ENCODE peak calls at places on chromosomes 11 and 22, in four cellular contexts. One of them, this sample, is unnamed.

GRCh38 chr11:10728154-10728553 is 22.9 kb upstream of the CTR9 start:
- DNase-seq in body of pancreas: no peak
- DNase-seq in adrenal gland: no peak
- DNase-seq in IMR-90: no peak
- DNase-seq in this sample: no peak

GRCh38 chr11:40139507-40139906 is 1319.9 kb downstream of the LRRC4C start:
- DNase-seq in IMR-90: no peak
- DNase-seq in adrenal gland: no peak
- DNase-seq in body of pancreas: no peak
- DNase-seq in this sample: no peak

GRCh38 chr11:47000033-47000432 is 63.5 kb downstream of the CSTPP1 start:
- DNase-seq in adrenal gland: no peak
- DNase-seq in IMR-90: no peak
- DNase-seq in body of pancreas: no peak
- DNase-seq in this sample: no peak

GRCh38 chr11:14320020-14320419 is 39.0 kb downstream of the RRAS2 start:
- DNase-seq in IMR-90: peak; percentile 59
- DNase-seq in body of pancreas: no peak
- DNase-seq in adrenal gland: no peak
- DNase-seq in this sample: no peak

GRCh38 chr11:133122260-133122659 is 410.0 kb downstream of the OPCML start:
- DNase-seq in body of pancreas: no peak
- DNase-seq in IMR-90: no peak
- DNase-seq in adrenal gland: no peak
- DNase-seq in this sample: no peak

GRCh38 chr11:122491486-122491885 is 164.0 kb upstream of the UBASH3B start:
- DNase-seq in body of pancreas: no peak
- DNase-seq in adrenal gland: no peak
- DNase-seq in IMR-90: peak; percentile 75
- DNase-seq in this sample: no peak

GRCh38 chr11:128963744-128964340 is 21.2 kb upstream of the TP53AIP1 start:
- DNase-seq in IMR-90: peak; percentile 20
- DNase-seq in adrenal gland: no peak
- DNase-seq in body of pancreas: no peak
- DNase-seq in this sample: no peak

GRCh38 chr11:77179048-77179447 is 51.0 kb downstream of the MYO7A start:
- DNase-seq in IMR-90: no peak
- DNase-seq in adrenal gland: peak; percentile 78
- DNase-seq in body of pancreas: no peak
- DNase-seq in this sample: no peak

GRCh38 chr11:119057000-119057769 is at the start of gene HYOU1:
- DNase-seq in body of pancreas: peak; percentile 100
- DNase-seq in adrenal gland: peak; percentile 99
- DNase-seq in IMR-90: peak; percentile 93
- DNase-seq in this sample: peak; percentile 95
- TF ChIP-seq POLR2A in body of pancreas: peak; percentile 93
- TF ChIP-seq POLR2A in adrenal gland: peak; percentile 77
- TF ChIP-seq POLR2A in IMR-90: peak; percentile 92
- TF ChIP-seq POLR2A in this sample: peak; percentile 67

DNA sequence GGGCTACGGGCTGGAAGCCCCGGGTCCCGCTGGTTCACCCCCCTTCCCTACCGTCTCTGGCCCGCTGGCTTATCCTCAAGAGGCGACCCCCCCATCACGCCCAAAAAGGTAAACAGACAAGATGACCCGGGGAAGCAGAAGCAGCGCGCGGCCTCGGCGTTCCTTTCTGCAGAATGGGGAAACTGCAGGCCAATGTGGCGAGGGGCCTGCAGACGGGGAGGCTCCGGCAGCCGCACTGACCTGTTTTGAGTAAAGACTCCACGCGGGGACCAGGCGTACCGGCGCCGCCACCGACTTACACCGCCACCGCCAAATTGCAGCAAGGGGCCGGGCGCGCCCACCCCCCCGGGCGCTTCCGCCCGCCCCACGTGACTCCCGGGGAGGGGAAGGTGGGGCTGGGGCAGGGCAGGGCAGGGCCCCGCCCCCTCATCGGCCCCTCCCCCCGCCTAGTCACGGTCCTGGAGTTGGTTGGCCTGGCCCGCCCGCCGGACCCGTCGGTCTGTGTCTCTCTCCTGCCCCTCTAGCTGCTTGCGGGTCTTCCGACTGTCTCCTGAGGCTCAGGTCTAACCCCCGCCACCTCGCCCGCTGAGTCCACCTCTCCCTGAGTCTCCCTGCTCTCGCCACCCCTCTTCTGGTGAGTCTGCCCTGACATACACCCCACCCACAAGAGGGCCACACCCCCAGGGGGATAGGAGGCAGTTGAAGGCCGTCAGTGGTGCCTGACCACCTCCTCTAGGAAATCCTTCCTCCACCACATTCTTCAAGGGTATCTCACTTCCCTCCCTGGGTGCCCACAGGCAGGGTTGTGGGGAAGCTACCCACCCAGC is at the start of gene ARAP1:
- DNase-seq in IMR-90: peak; percentile 59
- DNase-seq in body of pancreas: peak; percentile 75
- DNase-seq in adrenal gland: peak; percentile 84
- DNase-seq in this sample: peak; percentile 97
- TF ChIP-seq POLR2A in IMR-90: peak; percentile 74
- TF ChIP-seq POLR2A in body of pancreas: peak; percentile 34
- TF ChIP-seq POLR2A in adrenal gland: no peak
- TF ChIP-seq POLR2A in this sample: peak; percentile 32

GRCh38 chr11:113554531-113554930 is 79.3 kb upstream of the DRD2 start:
- DNase-seq in adrenal gland: no peak
- DNase-seq in body of pancreas: no peak
- DNase-seq in IMR-90: no peak
- DNase-seq in this sample: no peak
- TF ChIP-seq POLR2A in adrenal gland: no peak
- TF ChIP-seq POLR2A in body of pancreas: no peak
- TF ChIP-seq POLR2A in IMR-90: no peak
- TF ChIP-seq POLR2A in this sample: no peak

GRCh38 chr11:111356660-111357048 is 22.4 kb downstream of the POU2AF1 start:
- DNase-seq in body of pancreas: no peak
- DNase-seq in adrenal gland: no peak
- DNase-seq in IMR-90: no peak
- DNase-seq in this sample: no peak

GRCh38 chr11:111359223-111360149 is 19.6 kb downstream of the POU2AF1 start:
- DNase-seq in body of pancreas: no peak
- DNase-seq in IMR-90: no peak
- DNase-seq in adrenal gland: no peak
- DNase-seq in this sample: no peak

GRCh38 chr11:111358038-111359001 is 20.8 kb downstream of the POU2AF1 start:
- DNase-seq in adrenal gland: no peak
- DNase-seq in IMR-90: no peak
- DNase-seq in body of pancreas: no peak
- DNase-seq in this sample: no peak

GRCh38 chr11:111355956-111356659 is 23.0 kb downstream of the POU2AF1 start:
- DNase-seq in body of pancreas: no peak
- DNase-seq in adrenal gland: no peak
- DNase-seq in IMR-90: no peak
- DNase-seq in this sample: no peak

DNA sequence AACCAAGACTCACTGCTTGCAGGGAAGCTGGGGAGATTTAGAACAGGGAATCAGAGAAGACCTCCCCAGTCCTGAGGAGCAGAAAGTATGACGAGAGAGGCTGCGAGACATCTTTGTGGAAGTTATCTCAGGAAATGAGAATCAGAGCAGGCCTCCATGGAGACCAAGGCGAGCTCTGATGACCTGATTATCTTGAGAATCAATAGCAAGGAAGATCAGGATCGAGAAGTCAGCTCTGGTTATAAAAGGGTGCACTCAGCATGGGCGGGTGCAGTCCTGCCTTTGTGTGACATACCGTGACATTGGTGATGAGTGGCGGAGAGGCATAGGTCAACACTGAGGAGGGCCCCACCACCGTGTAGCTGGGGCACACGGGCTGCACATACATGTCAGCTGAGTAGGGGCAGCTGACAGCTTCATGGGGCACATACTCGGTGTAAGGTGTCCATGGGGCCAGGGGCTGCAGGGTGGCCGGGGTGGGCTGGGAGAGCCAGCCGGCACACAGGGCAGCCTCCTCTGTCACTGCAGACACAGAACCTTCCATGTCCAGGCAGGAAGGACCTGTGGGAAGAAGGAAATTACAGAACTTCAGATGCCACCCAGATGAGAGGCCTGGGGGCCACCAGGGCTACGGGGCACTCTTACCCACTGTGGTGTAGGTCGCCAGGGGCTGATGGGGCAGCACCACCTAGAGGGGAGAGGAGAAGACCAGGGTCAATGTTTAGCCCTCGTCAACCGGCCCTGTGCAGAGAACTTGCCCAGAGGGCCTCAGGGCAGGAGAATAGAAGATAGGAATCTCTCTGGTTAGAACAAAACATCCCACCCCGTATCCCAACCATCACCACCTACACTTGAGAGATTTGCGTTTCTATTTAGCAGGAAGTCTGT is 21.7 kb downstream of the POU2AF1 start:
- DNase-seq in body of pancreas: no peak
- DNase-seq in IMR-90: no peak
- DNase-seq in adrenal gland: no peak
- DNase-seq in this sample: no peak
- TF ChIP-seq POLR2A in body of pancreas: no peak
- TF ChIP-seq POLR2A in IMR-90: no peak
- TF ChIP-seq POLR2A in adrenal gland: no peak
- TF ChIP-seq POLR2A in this sample: no peak

GRCh38 chr22:41448189-41448808 is 1.7 kb upstream of the TOB2 start:
- DNase-seq in IMR-90: peak; percentile 99
- DNase-seq in body of pancreas: peak; percentile 97
- DNase-seq in adrenal gland: peak; percentile 99
- DNase-seq in this sample: peak; percentile 76
- TF ChIP-seq POLR2A in IMR-90: no peak
- TF ChIP-seq POLR2A in body of pancreas: peak; percentile 94
- TF ChIP-seq POLR2A in adrenal gland: peak; percentile 64
- TF ChIP-seq POLR2A in this sample: peak; percentile 24

GRCh38 chr22:22327723-22328122 is 83.1 kb downstream of the VPREB1 start:
- DNase-seq in IMR-90: no peak
- DNase-seq in body of pancreas: no peak
- DNase-seq in adrenal gland: no peak
- DNase-seq in this sample: no peak
- TF ChIP-seq POLR2A in IMR-90: no peak
- TF ChIP-seq POLR2A in body of pancreas: no peak
- TF ChIP-seq POLR2A in adrenal gland: no peak
- TF ChIP-seq POLR2A in this sample: no peak

GRCh38 chr11:67233584-67234190 is 32.6 kb upstream of the GRK2 start:
- DNase-seq in IMR-90: no peak
- DNase-seq in adrenal gland: no peak
- DNase-seq in body of pancreas: no peak
- DNase-seq in this sample: no peak

GRCh38 chr11:67230406-67230805 is 35.9 kb upstream of the GRK2 start:
- DNase-seq in adrenal gland: no peak
- DNase-seq in body of pancreas: no peak
- DNase-seq in IMR-90: no peak
- DNase-seq in this sample: no peak

GRCh38 chr11:67230886-67231285 is 35.4 kb upstream of the GRK2 start:
- DNase-seq in body of pancreas: no peak
- DNase-seq in adrenal gland: no peak
- DNase-seq in IMR-90: no peak
- DNase-seq in this sample: no peak
- TF ChIP-seq POLR2A in body of pancreas: no peak
- TF ChIP-seq POLR2A in adrenal gland: no peak
- TF ChIP-seq POLR2A in IMR-90: no peak
- TF ChIP-seq POLR2A in this sample: no peak